ENCODE peak calls at places on chromosomes 11 and 22, in eight cellular contexts. E is NCI-H526; T is lung microvascular endothelial cell; J is memory B cell; Z is tibial artery; S is activated CD8-positive, alpha-beta memory T cell treated with anti-CD3 and anti-CD28 coated beads for 1 hour; R is RWPE1; O is effector memory CD8-positive, alpha-beta T cell. G is an unnamed sample.

GRCh38 chr11:79708319-79708928 is 267.6 kb upstream of the TENM4 start:
- DNase-seq in O (no peak), T (no peak), J (no peak), E (peak), S (no peak), R (peak), Z (no peak), G (no peak)

GRCh38 chr22:36773935-36774334 is 2.0 kb downstream of the IFT27 start:
- DNase-seq in J (no peak), E (no peak), O (no peak), S (no peak), R (no peak), T (peak), Z (no peak), G (peak)

GRCh38 chr22:20953668-20954500 is 13.2 kb upstream of the AIFM3 start:
- DNase-seq in E (no peak), Z (no peak), R (peak), O (no peak), J (no peak), S (no peak), T (no peak), G (peak)

GRCh38 chr11:106249857-106250256 is 172.4 kb downstream of the AASDHPPT start:
- DNase-seq in E (no peak), R (no peak), J (no peak), Z (no peak), O (no peak), T (no peak), S (no peak), G (no peak)

GRCh38 chr22:24445481-24446290 is 18.3 kb downstream of the ADORA2A start:
- DNase-seq in R (no peak), Z (peak), E (no peak), O (no peak), T (no peak), J (no peak), S (no peak), G (no peak)

GRCh38 chr22:23270212-23270733 is 90.0 kb downstream of the BCR start:
- DNase-seq in T (no peak), S (no peak), R (no peak), E (no peak), Z (no peak), O (no peak), J (no peak), G (no peak)

GRCh38 chr11:73652046-73652730 is 5.8 kb downstream of the PLEKHB1 start:
- DNase-seq in T (peak), R (no peak), S (no peak), E (peak), O (no peak), Z (no peak), J (no peak), G (no peak)

GRCh38 chr22:44214764-44215163 is 34.0 kb downstream of the PARVG start:
- DNase-seq in O (no peak), S (no peak), J (no peak), R (no peak), E (no peak), T (no peak), Z (no peak), G (no peak)

GRCh38 chr11:76131585-76131984 is 74.7 kb downstream of the WNT11 start:
- DNase-seq in Z (no peak), S (no peak), O (no peak), J (no peak), R (no peak), T (no peak), E (no peak), G (no peak)

GRCh38 chr11:134512791-134513538 is 100.9 kb upstream of the B3GAT1 start:
- DNase-seq in R (no peak), O (no peak), S (no peak), E (no peak), Z (peak), J (no peak), T (no peak), G (no peak)

GRCh38 chr11:76859708-76860233 is 947 bp upstream of the ACER3 start:
- DNase-seq in O (no peak), E (no peak), T (no peak), J (no peak), R (no peak), Z (no peak), S (no peak), G (no peak)

GRCh38 chr11:36139767-36140166 is 149.5 kb downstream of the COMMD9 start:
- DNase-seq in O (no peak), R (no peak), J (no peak), Z (no peak), T (no peak), S (no peak), E (no peak), G (no peak)

GRCh38 chr11:47946682-47947575 is 33.4 kb upstream of the PTPRJ start:
- DNase-seq in J (no peak), S (no peak), Z (peak), O (no peak), T (peak), R (peak), E (no peak), G (peak)